ENCODE peak calls at places on chromosomes 3 and 15, in six cellular contexts. G is K562, E is HCT116, K is HepG2, J is GM12878, R is H1. M is an unnamed sample. For H3K4me1, the result is how much of the 10 kb centered on the place peaks cover.

GRCh38 chr3:45100998-45101407 is 45.2 kb downstream of the CDCP1 start:
- DNase-seq in G (peak), E (no peak), K (no peak), J (no peak), R (no peak), M (no peak)

GRCh38 chr3:6965881-6966280 is 105.0 kb downstream of the GRM7 start:
- DNase-seq in G (no peak), E (no peak), K (no peak), J (no peak), R (no peak), M (no peak)

GRCh38 chr15:52486003-52486996 is 42.4 kb downstream of the MYO5A start:
- DNase-seq in G (no peak), E (no peak), K (no peak), J (no peak), R (no peak), M (peak)

GRCh38 chr15:39236375-39236774 is 344.5 kb upstream of the THBS1 start:
- DNase-seq in G (no peak), E (no peak), K (no peak), J (no peak), R (no peak), M (no peak)

GRCh38 chr15:33296856-33297255 is 13.9 kb upstream of the RYR3 start:
- DNase-seq in G (no peak), E (no peak), K (no peak), J (no peak), R (no peak), M (no peak)

GRCh38 chr3:16480861-16481569 is 32.5 kb downstream of the RFTN1 start:
- DNase-seq in G (no peak), E (no peak), K (no peak), J (no peak), R (no peak), M (no peak)

GRCh38 chr3:134341391-134341790 is 32.9 kb downstream of the AMOTL2 start:
- DNase-seq in G (no peak), E (no peak), K (no peak), J (no peak), R (no peak), M (no peak)

GRCh38 chr3:185825639-185826481 is 1.0 kb upstream of the IGF2BP2 start:
- DNase-seq in G (no peak), E (no peak), K (no peak), J (no peak), R (peak), M (no peak)

GRCh38 chr3:177906573-177907229 is 629.5 kb upstream of the KCNMB2 start:
- DNase-seq in G (no peak), E (no peak), K (no peak), J (no peak), R (no peak), M (no peak)

GRCh38 chr3:51380601-51381332 is 4.3 kb upstream of the MANF start:
- DNase-seq in G (no peak), E (no peak), K (no peak), J (no peak), R (no peak), M (no peak)

GRCh38 chr15:94829887-94830884 is 598.8 kb downstream of the MCTP2 start:
- DNase-seq in G (no peak), E (no peak), K (no peak), J (no peak), R (no peak), M (no peak)

GRCh38 chr3:12681586-12682371 is 17.9 kb upstream of the RAF1 start:
- DNase-seq in G (no peak), E (no peak), K (no peak), J (no peak), R (no peak), M (no peak)

GRCh38 chr3:173027429-173027828 is 113.6 kb downstream of the SPATA16 start:
- DNase-seq in G (no peak), E (no peak), K (no peak), J (no peak), R (no peak), M (no peak)

GRCh38 chr3:151946606-151947005 is 73.2 kb downstream of the SUCNR1 start:
- DNase-seq in G (no peak), E (no peak), K (no peak), J (no peak), R (no peak), M (no peak)

DNA sequence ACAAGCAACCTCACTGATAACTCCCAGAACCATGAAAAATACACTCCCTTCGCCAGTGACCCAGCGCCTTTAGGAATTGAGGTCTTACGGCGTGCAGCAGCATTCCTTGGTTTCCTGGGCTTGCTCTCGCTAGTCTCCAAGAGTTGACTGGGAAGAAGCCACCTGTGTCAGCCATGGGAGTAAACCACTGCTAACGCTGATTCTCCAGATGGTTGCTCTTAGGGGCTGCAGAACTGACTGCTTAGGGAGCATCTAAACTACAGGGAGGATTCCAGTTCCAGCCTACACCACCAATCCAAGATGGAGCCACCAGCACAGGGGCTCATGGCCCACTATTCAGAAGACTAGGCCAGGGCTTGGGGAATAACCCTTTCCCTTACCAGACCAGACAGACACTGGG is 2.4 kb downstream of the RBPMS2 start:
- DNase-seq in G (no peak), E (no peak), K (no peak), J (no peak), R (no peak), M (no peak)
- H3K9ac ChIP-seq in G (no peak), E (no peak), K (no peak), J (no peak), R (peak), M (no peak)

GRCh38 chr3:159855599-159856495 is 132.8 kb upstream of the IL12A start:
- DNase-seq in G (no peak), E (no peak), K (no peak), J (no peak), R (no peak), M (no peak)
- H3K4me1 ChIP-seq in G (under half), E (under half), K (under half), J (under half), R (under half), M (under half)

GRCh38 chr15:62431391-62431790 is 266.3 kb upstream of the C2CD4B start:
- DNase-seq in G (no peak), E (no peak), K (peak), J (no peak), R (no peak), M (no peak)

GRCh38 chr15:62430056-62430455 is 265.0 kb upstream of the C2CD4B start:
- DNase-seq in G (no peak), E (no peak), K (peak), J (no peak), R (no peak), M (no peak)

GRCh38 chr15:62431806-62432205 is 266.7 kb upstream of the C2CD4B start:
- DNase-seq in G (no peak), E (no peak), K (no peak), J (no peak), R (no peak), M (no peak)

GRCh38 chr15:62428851-62429250 is 263.8 kb upstream of the C2CD4B start:
- DNase-seq in G (no peak), E (no peak), K (no peak), J (no peak), R (no peak), M (no peak)

DNA sequence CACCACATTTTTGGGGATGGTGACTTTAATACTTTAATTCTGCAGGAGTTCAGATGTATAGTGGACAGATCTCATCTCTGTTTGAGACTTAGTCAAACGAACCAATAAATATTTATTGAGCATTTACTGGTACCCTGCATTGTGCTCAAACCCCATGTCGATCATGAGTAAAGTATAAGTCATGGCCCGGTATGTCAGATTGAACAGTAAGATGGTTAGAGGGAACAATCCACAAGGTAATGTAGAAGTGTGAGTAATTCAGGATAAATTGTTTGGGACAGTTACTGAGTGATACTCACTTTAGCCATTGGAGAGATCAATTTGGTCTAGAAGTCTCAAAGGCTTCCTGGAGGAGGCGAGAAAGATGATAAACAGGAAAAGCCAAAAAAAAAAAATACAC is 265.5 kb upstream of the C2CD4B start:
- DNase-seq in G (no peak), E (no peak), K (no peak), J (no peak), R (no peak), M (no peak)
- TF ChIP-seq ZNF274 in G (no peak), E (no peak), K (no peak), J (no peak), R (no peak), M (no peak)

DNA sequence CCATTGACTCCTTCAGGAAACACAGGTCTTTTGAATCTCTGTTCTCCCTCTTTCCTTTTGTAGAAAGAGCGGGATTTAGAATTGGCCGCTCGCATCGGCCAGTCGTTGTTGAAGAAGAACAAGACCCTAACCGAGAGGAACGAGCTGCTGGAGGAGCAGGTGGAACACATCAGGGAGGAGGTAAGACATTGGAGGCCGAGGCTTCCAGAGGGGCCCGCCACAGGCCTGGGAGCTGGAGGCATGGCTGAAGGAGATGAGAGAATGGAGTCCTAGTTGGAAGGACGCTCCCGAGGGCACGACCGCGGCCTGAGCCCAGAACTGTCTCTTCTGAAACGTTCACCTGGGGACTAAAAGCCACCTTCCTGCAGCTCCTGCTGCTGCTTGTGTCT is 81.4 kb downstream of the CCK start:
- DNase-seq in G (no peak), E (no peak), K (no peak), J (no peak), R (no peak), M (no peak)
- H3K9ac ChIP-seq in G (no peak), E (no peak), K (no peak), J (no peak), R (no peak), M (no peak)

GRCh38 chr3:4753073-4753691 is 226.1 kb upstream of the BHLHE40 start:
- DNase-seq in G (no peak), E (no peak), K (no peak), J (no peak), R (no peak), M (no peak)
- H3K4me1 ChIP-seq in G (under half), E (under half), K (half or more), J (half or more), R (under half), M (under half)

DNA sequence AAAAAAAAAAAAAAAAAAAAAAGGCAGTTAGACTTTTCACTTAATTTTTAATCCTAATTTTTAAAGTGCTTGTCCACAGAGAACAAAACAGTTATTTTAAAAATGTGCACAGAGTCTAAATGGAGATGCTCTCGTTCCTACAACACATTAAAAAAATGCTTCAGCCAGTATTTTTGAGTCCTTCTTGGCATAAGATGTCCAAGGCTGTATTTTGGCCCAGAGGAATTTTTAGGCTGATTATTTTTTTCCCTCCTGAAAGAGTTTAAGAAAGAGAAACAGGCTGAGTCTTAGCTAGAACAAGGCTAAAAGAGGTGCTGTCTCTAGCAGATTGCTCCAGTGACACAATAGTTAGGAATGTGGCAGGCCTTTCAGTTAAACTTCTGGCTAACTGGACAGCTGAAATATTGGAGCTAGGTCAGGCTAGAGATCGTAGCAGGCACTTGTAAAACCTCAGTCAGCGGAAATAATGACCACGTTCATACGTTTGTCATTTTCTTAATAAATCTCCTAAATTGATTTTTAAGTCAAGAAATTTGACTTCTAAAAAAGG is 271.5 kb upstream of the RARB start:
- DNase-seq in G (no peak), E (no peak), K (no peak), J (no peak), R (no peak), M (peak)
- TF ChIP-seq ZNF274 in G (no peak), E (no peak), K (no peak), J (no peak), R (no peak), M (no peak)

M was measured in NT2/D1.